ENCODE peak calls at places on chromosomes 7 and 10, in ten cellular contexts. O is body of pancreas, I is AG04450, Q is chondrocyte, T is PC-9, Z is epithelial cell of esophagus, L is RWPE1, U is mucosa of descending colon, K is brain microvascular endothelial cell, G is uterus. Y is an unnamed sample.

GRCh38 chr7:88111136-88111748 is 108.6 kb downstream of the SRI start:
- DNase-seq in O (no peak), I (no peak), Q (no peak), T (no peak), Z (peak), L (peak), U (no peak), K (no peak), G (no peak), Y (no peak)

GRCh38 chr10:75398630-75399460 is 2.7 kb downstream of the ZNF503 start:
- DNase-seq in O (peak), I (no peak), Q (peak), T (no peak), Z (peak), L (no peak), U (no peak), K (no peak), G (peak), Y (peak)

GRCh38 chr7:83355143-83355542 is 192.5 kb upstream of the PCLO start:
- DNase-seq in O (no peak), I (no peak), Q (no peak), T (no peak), Z (peak), L (no peak), U (no peak), K (no peak), G (no peak), Y (no peak)

GRCh38 chr10:128712661-128713060 is 586.4 kb upstream of the MKI67 start:
- DNase-seq in O (no peak), I (no peak), Q (peak), T (no peak), Z (no peak), L (no peak), U (no peak), K (no peak), G (no peak), Y (no peak)

GRCh38 chr10:100728928-100729876 is 16.2 kb upstream of the PAX2 start:
- DNase-seq in O (peak), I (no peak), Q (peak), T (no peak), Z (peak), L (no peak), U (peak), K (no peak), G (no peak), Y (no peak)

GRCh38 chr10:17199351-17199804 is 2.1 kb downstream of the TRDMT1 start:
- DNase-seq in O (no peak), I (no peak), Q (no peak), T (no peak), Z (no peak), L (no peak), U (no peak), K (peak), G (no peak), Y (no peak)

GRCh38 chr7:1986366-1987083 is 246.2 kb downstream of the MAD1L1 start:
- DNase-seq in O (no peak), I (no peak), Q (peak), T (no peak), Z (no peak), L (no peak), U (no peak), K (no peak), G (no peak), Y (no peak)

GRCh38 chr7:8204674-8205377 is 57.1 kb downstream of the ICA1 start:
- DNase-seq in O (no peak), I (no peak), Q (no peak), T (no peak), Z (no peak), L (no peak), U (no peak), K (no peak), G (no peak), Y (no peak)

GRCh38 chr7:117825132-117825531 is 48.1 kb downstream of the CTTNBP2 start:
- DNase-seq in O (no peak), I (peak), Q (no peak), T (no peak), Z (peak), L (no peak), U (no peak), K (peak), G (no peak), Y (no peak)

GRCh38 chr10:126496771-126497545 is 108.7 kb upstream of the ADAM12 start:
- DNase-seq in O (no peak), I (no peak), Q (no peak), T (no peak), Z (no peak), L (no peak), U (no peak), K (no peak), G (no peak), Y (no peak)

GRCh38 chr7:93226310-93226709 is at the start of gene HEPACAM2:
- DNase-seq in O (no peak), I (no peak), Q (no peak), T (no peak), Z (no peak), L (no peak), U (peak), K (no peak), G (no peak), Y (no peak)

GRCh38 chr10:15427836-15428414 is 56.8 kb upstream of the FAM171A1 start:
- DNase-seq in O (no peak), I (peak), Q (no peak), T (no peak), Z (peak), L (no peak), U (no peak), K (peak), G (no peak), Y (no peak)

GRCh38 chr7:149209518-149210269 is 14.3 kb downstream of the ZNF282 start:
- DNase-seq in O (peak), I (no peak), Q (no peak), T (peak), Z (peak), L (peak), U (peak), K (peak), G (no peak), Y (peak)

GRCh38 chr7:72444023-72444776 is 32.1 kb upstream of the CALN1 start:
- DNase-seq in O (no peak), I (no peak), Q (no peak), T (no peak), Z (no peak), L (no peak), U (peak), K (no peak), G (no peak), Y (no peak)

GRCh38 chr7:99369767-99370353 is 4.7 kb upstream of the ARPC1B start:
- DNase-seq in O (no peak), I (no peak), Q (no peak), T (no peak), Z (no peak), L (no peak), U (no peak), K (no peak), G (no peak), Y (no peak)

GRCh38 chr10:46534828-46535524 is 21.5 kb downstream of the GPRIN2 start:
- DNase-seq in O (peak), I (no peak), Q (peak), T (no peak), Z (no peak), L (no peak), U (no peak), K (no peak), G (no peak), Y (no peak)

GRCh38 chr10:33215635-33216034 is 118.8 kb downstream of the NRP1 start:
- DNase-seq in O (no peak), I (no peak), Q (no peak), T (no peak), Z (peak), L (no peak), U (no peak), K (no peak), G (no peak), Y (no peak)

GRCh38 chr7:106841896-106842390 is 23.1 kb upstream of the PIK3CG start:
- DNase-seq in O (no peak), I (no peak), Q (no peak), T (no peak), Z (no peak), L (no peak), U (no peak), K (no peak), G (no peak), Y (no peak)

GRCh38 chr7:55887786-55888185 is 530 bp downstream of the ZNF713 start:
- DNase-seq in O (peak), I (no peak), Q (no peak), T (peak), Z (no peak), L (no peak), U (peak), K (no peak), G (no peak), Y (no peak)

GRCh38 chr10:109895095-109895818 is 28.1 kb downstream of the XPNPEP1 start:
- DNase-seq in O (peak), I (no peak), Q (no peak), T (no peak), Z (no peak), L (no peak), U (peak), K (peak), G (no peak), Y (no peak)

GRCh38 chr7:121519548-121520521 is 123.7 kb upstream of the FAM3C start:
- DNase-seq in O (peak), I (no peak), Q (no peak), T (no peak), Z (peak), L (no peak), U (no peak), K (peak), G (peak), Y (no peak)

GRCh38 chr7:89775459-89775858 is 378.8 kb upstream of the STEAP1 start:
- DNase-seq in O (no peak), I (no peak), Q (no peak), T (no peak), Z (no peak), L (no peak), U (no peak), K (no peak), G (no peak), Y (no peak)

GRCh38 chr7:103142494-103142893 is 6.4 kb downstream of the NAPEPLD start:
- DNase-seq in O (no peak), I (no peak), Q (no peak), T (no peak), Z (peak), L (no peak), U (no peak), K (no peak), G (no peak), Y (no peak)

GRCh38 chr10:115045516-115045915 is 47.6 kb upstream of the ATRNL1 start:
- DNase-seq in O (peak), I (no peak), Q (no peak), T (no peak), Z (no peak), L (no peak), U (no peak), K (no peak), G (no peak), Y (no peak)

GRCh38 chr10:66586073-66586472 is 339.8 kb upstream of the LRRTM3 start:
- DNase-seq in O (peak), I (no peak), Q (no peak), T (no peak), Z (no peak), L (no peak), U (peak), K (peak), G (no peak), Y (no peak)

GRCh38 chr10:93066544-93066913 is 5.9 kb downstream of the CYP26C1 start:
- DNase-seq in O (no peak), I (no peak), Q (no peak), T (no peak), Z (no peak), L (no peak), U (no peak), K (no peak), G (no peak), Y (no peak)

GRCh38 chr7:136086712-136087111 is 109.6 kb upstream of the MTPN start:
- DNase-seq in O (peak), I (peak), Q (no peak), T (peak), Z (peak), L (peak), U (peak), K (peak), G (peak), Y (no peak)

GRCh38 chr7:98831641-98832221 is 38.1 kb downstream of the TMEM130 start:
- DNase-seq in O (peak), I (no peak), Q (no peak), T (peak), Z (no peak), L (no peak), U (peak), K (peak), G (no peak), Y (peak)

GRCh38 chr7:7536396-7537019 is 835 bp upstream of the COL28A1 start:
- DNase-seq in O (no peak), I (no peak), Q (no peak), T (no peak), Z (no peak), L (no peak), U (no peak), K (no peak), G (no peak), Y (no peak)

GRCh38 chr7:140390466-140391190 is 7.7 kb downstream of the SLC37A3 start:
- DNase-seq in O (no peak), I (no peak), Q (no peak), T (no peak), Z (no peak), L (no peak), U (no peak), K (no peak), G (no peak), Y (no peak)

GRCh38 chr7:87218941-87219544 is 489 bp downstream of the TMEM243 start:
- DNase-seq in O (peak), I (no peak), Q (no peak), T (peak), Z (peak), L (peak), U (peak), K (no peak), G (peak), Y (no peak)

GRCh38 chr7:87448427-87448826 is 27.1 kb downstream of the ABCB4 start:
- DNase-seq in O (peak), I (no peak), Q (no peak), T (no peak), Z (no peak), L (no peak), U (no peak), K (no peak), G (no peak), Y (no peak)

GRCh38 chr10:32403091-32403490 is 42.8 kb upstream of the CCDC7 start:
- DNase-seq in O (no peak), I (no peak), Q (no peak), T (no peak), Z (no peak), L (no peak), U (no peak), K (no peak), G (no peak), Y (no peak)

GRCh38 chr7:81244213-81244612 is 325.4 kb upstream of the SEMA3C start:
- DNase-seq in O (no peak), I (no peak), Q (no peak), T (no peak), Z (peak), L (peak), U (no peak), K (peak), G (no peak), Y (no peak)

GRCh38 chr7:80298201-80298600 is 163.6 kb downstream of the GNAI1 start:
- DNase-seq in O (no peak), I (no peak), Q (no peak), T (no peak), Z (peak), L (no peak), U (no peak), K (no peak), G (no peak), Y (no peak)

GRCh38 chr10:119197921-119198320 is 9.4 kb upstream of the GRK5 start:
- DNase-seq in O (no peak), I (no peak), Q (no peak), T (no peak), Z (peak), L (no peak), U (no peak), K (no peak), G (no peak), Y (no peak)

DNA sequence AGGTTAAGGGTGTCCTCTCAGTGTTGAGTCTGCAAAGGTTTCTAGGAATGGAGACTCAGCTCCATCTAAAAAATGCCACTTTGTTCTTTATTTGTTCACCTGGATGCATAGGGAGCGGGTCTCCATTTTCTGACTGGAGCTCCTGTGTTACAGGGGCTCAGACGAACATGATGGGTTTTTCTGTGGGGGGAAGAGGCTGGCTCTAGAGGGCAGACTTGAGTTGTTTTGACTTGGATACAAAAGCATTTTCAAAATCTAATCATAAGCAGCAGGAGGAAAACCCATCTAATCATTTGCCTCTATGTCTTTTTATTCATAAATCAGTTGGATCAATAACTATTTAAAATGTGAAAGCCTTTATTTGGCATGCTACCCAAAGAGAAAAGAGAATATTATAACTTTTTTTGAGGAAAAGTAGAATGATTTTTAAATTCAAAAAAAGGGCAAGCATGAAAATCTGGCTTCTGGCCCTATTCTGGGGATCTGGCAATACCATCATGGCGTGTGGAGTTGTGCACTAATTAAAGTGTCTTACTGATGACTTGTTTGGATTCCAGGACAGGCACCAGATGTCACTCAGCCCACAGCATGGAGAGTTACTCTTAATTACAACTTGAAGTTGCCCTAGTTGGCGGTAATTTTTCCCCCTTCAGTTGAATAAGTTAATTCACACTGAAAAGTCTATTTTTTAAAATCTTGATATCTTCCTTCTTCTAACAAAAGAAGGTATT is 594.9 kb downstream of the REEP3 start:
- DNase-seq in O (peak), I (no peak), Q (no peak), T (no peak), Z (peak), L (peak), U (peak), K (peak), G (no peak), Y (peak)
- TF ChIP-seq CTCF in O (peak), I (peak), Q (peak), T (peak), Z (peak), L (peak), U (no peak), K (peak), G (no peak), Y (peak)

GRCh38 chr7:146956853-146957252 is 840.3 kb downstream of the CNTNAP2 start:
- DNase-seq in O (no peak), I (no peak), Q (no peak), T (no peak), Z (no peak), L (no peak), U (no peak), K (no peak), G (no peak), Y (no peak)

GRCh38 chr7:146961617-146962016 is 845.0 kb downstream of the CNTNAP2 start:
- DNase-seq in O (no peak), I (no peak), Q (no peak), T (no peak), Z (peak), L (peak), U (no peak), K (peak), G (no peak), Y (no peak)

GRCh38 chr7:146956323-146956722 is 839.7 kb downstream of the CNTNAP2 start:
- DNase-seq in O (no peak), I (no peak), Q (no peak), T (no peak), Z (no peak), L (no peak), U (no peak), K (no peak), G (no peak), Y (no peak)

GRCh38 chr7:146966274-146966673 is 849.7 kb downstream of the CNTNAP2 start:
- DNase-seq in O (no peak), I (no peak), Q (no peak), T (no peak), Z (no peak), L (no peak), U (no peak), K (no peak), G (no peak), Y (no peak)

GRCh38 chr7:146960747-146961416 is 844.3 kb downstream of the CNTNAP2 start:
- DNase-seq in O (no peak), I (no peak), Q (no peak), T (no peak), Z (no peak), L (no peak), U (no peak), K (no peak), G (no peak), Y (no peak)
- TF ChIP-seq CTCF in O (no peak), I (no peak), Q (peak), T (no peak), Z (no peak), L (no peak), U (no peak), K (peak), G (no peak), Y (no peak)

DNA sequence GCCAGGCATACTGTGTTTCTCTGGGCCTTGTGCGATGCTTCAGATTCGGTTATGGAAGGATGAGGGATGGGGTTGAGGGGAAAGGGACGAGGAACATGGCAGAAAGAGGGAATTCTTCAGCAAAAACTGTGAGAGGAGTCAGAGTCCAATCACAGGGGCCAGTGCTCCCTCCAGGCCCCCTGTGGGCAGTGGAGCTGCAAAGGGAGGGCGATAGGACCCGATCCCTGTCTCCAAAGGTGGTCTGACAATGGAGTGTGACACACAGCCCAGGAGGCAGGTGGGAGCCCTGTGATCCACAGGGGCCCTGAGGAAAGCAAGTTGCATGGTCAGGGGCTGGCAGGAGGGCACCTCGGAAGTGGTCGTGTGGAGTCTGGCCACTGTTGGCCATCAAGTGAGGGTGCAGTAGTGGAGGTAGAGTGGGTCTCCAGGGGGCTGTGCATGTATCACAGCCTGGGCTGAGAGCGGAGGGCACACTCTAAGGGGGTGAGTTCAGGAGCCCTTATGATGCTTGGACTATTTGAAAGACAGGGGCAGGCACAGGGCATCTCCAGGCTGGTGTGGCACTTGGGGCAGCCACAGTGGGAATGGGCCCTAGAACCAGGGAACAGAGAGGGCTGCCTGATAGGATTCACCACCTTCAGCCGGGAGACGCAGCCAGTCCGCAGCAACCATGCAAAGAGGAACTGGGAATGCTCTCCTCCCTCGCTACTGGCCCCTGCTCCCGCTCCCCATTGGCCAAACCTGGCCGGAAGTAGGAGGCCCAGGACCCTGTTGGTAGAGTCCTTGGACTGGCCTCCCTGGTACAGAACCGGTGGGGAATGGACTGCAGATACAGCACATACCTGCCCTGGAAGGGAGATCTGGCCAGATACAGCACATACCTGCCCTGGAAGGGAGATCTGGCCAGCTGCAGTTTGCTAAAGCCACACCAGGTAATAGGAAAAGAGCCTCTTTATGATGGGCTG is 115.9 kb downstream of the ADCY1 start:
- DNase-seq in O (no peak), I (no peak), Q (no peak), T (no peak), Z (no peak), L (no peak), U (no peak), K (no peak), G (no peak), Y (no peak)
- TF ChIP-seq CTCF in O (no peak), I (no peak), Q (no peak), T (no peak), Z (no peak), L (no peak), U (no peak), K (no peak), G (no peak), Y (no peak)

GRCh38 chr7:17680026-17680425 is 260.3 kb downstream of the SNX13 start:
- DNase-seq in O (no peak), I (peak), Q (no peak), T (no peak), Z (peak), L (peak), U (peak), K (peak), G (no peak), Y (no peak)
- TF ChIP-seq CTCF in O (no peak), I (no peak), Q (no peak), T (no peak), Z (no peak), L (no peak), U (no peak), K (no peak), G (no peak), Y (no peak)

DNA sequence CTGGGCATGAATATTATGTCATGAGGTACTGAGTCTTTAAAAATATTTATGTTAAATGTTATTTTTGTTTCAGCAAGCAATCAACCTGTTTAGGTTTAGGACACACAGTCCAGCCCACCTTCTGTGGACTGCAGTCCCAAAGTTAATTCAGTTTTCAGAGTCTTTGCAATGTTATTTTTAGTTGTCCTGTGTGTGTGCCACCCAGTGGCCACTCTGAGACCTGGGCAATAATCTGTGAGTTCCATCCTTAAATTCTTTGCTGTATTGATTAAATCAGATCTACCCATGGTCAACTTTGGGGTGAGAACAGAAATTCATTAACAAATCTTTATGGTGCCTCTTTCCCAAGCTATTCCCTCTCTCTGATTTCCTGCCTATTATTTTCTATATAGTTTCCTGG is 415.1 kb downstream of the CCSER2 start:
- DNase-seq in O (no peak), I (no peak), Q (no peak), T (no peak), Z (peak), L (no peak), U (no peak), K (peak), G (no peak), Y (no peak)
- TF ChIP-seq CTCF in O (no peak), I (no peak), Q (peak), T (peak), Z (peak), L (peak), U (no peak), K (peak), G (no peak), Y (peak)

Y was measured in neural crest cell.